ENCODE peak calls at places on chromosome 9, in five cellular contexts. One of them, this sample, is unnamed. For H3K4me1, the result is how much of the 10 kb centered on the place peaks cover.

GRCh38 chr9:17005085-17005484 is 129.8 kb upstream of the CNTLN start:
- DNase-seq in H1: peak
- DNase-seq in neuronal stem cell: no peak
- DNase-seq in mesenchymal stem cell: peak
- DNase-seq in IMR-90: peak
- DNase-seq in this sample: peak

GRCh38 chr9:116855881-116856662 is 169.0 kb downstream of the TRIM32 start:
- DNase-seq in H1: no peak
- DNase-seq in neuronal stem cell: no peak
- DNase-seq in mesenchymal stem cell: no peak
- DNase-seq in IMR-90: no peak
- DNase-seq in this sample: no peak

GRCh38 chr9:131872006-131872405 is 132.1 kb upstream of the RAPGEF1 start:
- DNase-seq in H1: no peak
- DNase-seq in neuronal stem cell: no peak
- DNase-seq in mesenchymal stem cell: no peak
- DNase-seq in IMR-90: no peak
- DNase-seq in this sample: peak

GRCh38 chr9:130303613-130304055 is 38.1 kb downstream of the HMCN2 start:
- DNase-seq in H1: no peak
- DNase-seq in neuronal stem cell: no peak
- DNase-seq in mesenchymal stem cell: no peak
- DNase-seq in IMR-90: no peak
- DNase-seq in this sample: no peak

GRCh38 chr9:109251080-109251775 is 69.6 kb downstream of the EPB41L4B start:
- DNase-seq in H1: no peak
- DNase-seq in neuronal stem cell: no peak
- DNase-seq in mesenchymal stem cell: peak
- DNase-seq in IMR-90: peak
- DNase-seq in this sample: peak

GRCh38 chr9:95999390-95999789 is 123.9 kb downstream of the ERCC6L2 start:
- DNase-seq in H1: no peak
- DNase-seq in neuronal stem cell: no peak
- DNase-seq in mesenchymal stem cell: no peak
- DNase-seq in IMR-90: no peak
- DNase-seq in this sample: no peak

GRCh38 chr9:18437315-18438200 is 36.4 kb upstream of the ADAMTSL1 start:
- DNase-seq in H1: no peak
- DNase-seq in neuronal stem cell: no peak
- DNase-seq in mesenchymal stem cell: peak
- DNase-seq in IMR-90: peak
- DNase-seq in this sample: peak

GRCh38 chr9:16039988-16040761 is 487.3 kb downstream of the CCDC171 start:
- DNase-seq in H1: no peak
- DNase-seq in neuronal stem cell: peak
- DNase-seq in mesenchymal stem cell: peak
- DNase-seq in IMR-90: peak
- DNase-seq in this sample: peak

GRCh38 chr9:110291921-110292575 is 35.7 kb upstream of the TXN start:
- DNase-seq in H1: no peak
- DNase-seq in neuronal stem cell: no peak
- DNase-seq in mesenchymal stem cell: no peak
- DNase-seq in IMR-90: no peak
- DNase-seq in this sample: no peak

GRCh38 chr9:88387733-88388202 is 476 bp upstream of the SPIN1 start:
- DNase-seq in H1: no peak
- DNase-seq in neuronal stem cell: no peak
- DNase-seq in mesenchymal stem cell: peak
- DNase-seq in IMR-90: peak
- DNase-seq in this sample: peak

GRCh38 chr9:10059044-10059443 is 553.8 kb downstream of the PTPRD start:
- DNase-seq in H1: no peak
- DNase-seq in neuronal stem cell: no peak
- DNase-seq in mesenchymal stem cell: peak
- DNase-seq in IMR-90: peak
- DNase-seq in this sample: peak

GRCh38 chr9:91419222-91420191 is 4.1 kb downstream of the NFIL3 start:
- DNase-seq in H1: no peak
- DNase-seq in neuronal stem cell: no peak
- DNase-seq in mesenchymal stem cell: peak
- DNase-seq in IMR-90: peak
- DNase-seq in this sample: peak

GRCh38 chr9:121881920-121882500 is 211.1 kb downstream of the TTLL11 start:
- DNase-seq in H1: no peak
- DNase-seq in neuronal stem cell: no peak
- DNase-seq in mesenchymal stem cell: no peak
- DNase-seq in IMR-90: no peak
- DNase-seq in this sample: no peak

GRCh38 chr9:121884057-121884512 is 209.0 kb downstream of the TTLL11 start:
- DNase-seq in H1: no peak
- DNase-seq in neuronal stem cell: peak
- DNase-seq in mesenchymal stem cell: no peak
- DNase-seq in IMR-90: no peak
- DNase-seq in this sample: peak

GRCh38 chr9:121880343-121880742 is 212.8 kb downstream of the TTLL11 start:
- DNase-seq in H1: no peak
- DNase-seq in neuronal stem cell: no peak
- DNase-seq in mesenchymal stem cell: no peak
- DNase-seq in IMR-90: no peak
- DNase-seq in this sample: no peak

GRCh38 chr9:121885345-121885901 is 207.7 kb downstream of the TTLL11 start:
- DNase-seq in H1: no peak
- DNase-seq in neuronal stem cell: no peak
- DNase-seq in mesenchymal stem cell: peak
- DNase-seq in IMR-90: peak
- DNase-seq in this sample: no peak

DNA sequence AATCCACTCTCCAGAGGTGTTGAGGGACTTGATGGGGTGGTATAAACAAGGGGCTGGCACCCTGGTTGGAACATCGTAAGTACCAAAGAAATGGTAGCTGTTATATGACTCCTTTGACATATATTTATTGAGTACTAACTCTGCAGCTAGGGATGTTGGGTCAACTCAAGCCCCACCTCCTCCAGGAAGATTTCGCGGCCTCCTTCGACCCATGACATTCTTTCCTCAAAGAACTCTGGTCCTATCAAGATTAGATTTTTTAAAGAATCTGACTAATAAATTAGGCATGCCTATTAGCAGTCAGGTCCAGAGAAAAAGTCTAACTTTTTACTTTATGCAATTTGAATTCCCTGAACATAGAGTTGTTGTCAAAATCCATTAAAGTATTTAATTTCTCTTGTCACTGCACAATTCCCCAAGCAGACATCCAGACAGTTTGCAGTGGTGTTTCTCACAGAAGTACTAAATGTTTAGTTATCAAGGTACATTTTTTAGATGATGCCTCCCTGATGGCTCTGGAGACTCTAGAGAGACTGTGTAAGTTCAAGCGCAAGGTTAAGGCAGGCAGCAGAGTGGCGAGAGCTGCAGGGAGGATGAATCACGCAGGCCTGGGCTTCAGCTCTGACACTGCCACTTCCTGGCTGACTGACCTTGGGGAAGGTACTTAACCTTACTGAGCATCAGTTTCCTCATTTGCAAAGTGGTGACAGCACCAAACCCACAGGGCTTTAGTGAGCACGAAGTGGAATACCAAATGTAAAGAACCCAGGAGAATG is 209.6 kb downstream of the TTLL11 start:
- DNase-seq in H1: no peak
- DNase-seq in neuronal stem cell: no peak
- DNase-seq in mesenchymal stem cell: peak
- DNase-seq in IMR-90: peak
- DNase-seq in this sample: peak
- H3K9ac ChIP-seq in H1: no peak
- H3K9ac ChIP-seq in neuronal stem cell: no peak
- H3K9ac ChIP-seq in mesenchymal stem cell: no peak
- H3K9ac ChIP-seq in IMR-90: no peak
- H3K9ac ChIP-seq in this sample: no peak

GRCh38 chr9:121739971-121740370 is 88.5 kb downstream of the DAB2IP start:
- DNase-seq in H1: no peak
- DNase-seq in neuronal stem cell: no peak
- DNase-seq in mesenchymal stem cell: no peak
- DNase-seq in IMR-90: no peak
- DNase-seq in this sample: no peak

GRCh38 chr9:121738969-121739368 is 87.5 kb downstream of the DAB2IP start:
- DNase-seq in H1: no peak
- DNase-seq in neuronal stem cell: no peak
- DNase-seq in mesenchymal stem cell: no peak
- DNase-seq in IMR-90: peak
- DNase-seq in this sample: no peak

GRCh38 chr9:121736964-121737462 is 85.6 kb downstream of the DAB2IP start:
- DNase-seq in H1: no peak
- DNase-seq in neuronal stem cell: no peak
- DNase-seq in mesenchymal stem cell: no peak
- DNase-seq in IMR-90: no peak
- DNase-seq in this sample: peak

GRCh38 chr9:121737481-121737931 is 86.1 kb downstream of the DAB2IP start:
- DNase-seq in H1: no peak
- DNase-seq in neuronal stem cell: no peak
- DNase-seq in mesenchymal stem cell: no peak
- DNase-seq in IMR-90: no peak
- DNase-seq in this sample: no peak

GRCh38 chr9:121738391-121738790 is 87.0 kb downstream of the DAB2IP start:
- DNase-seq in H1: no peak
- DNase-seq in neuronal stem cell: no peak
- DNase-seq in mesenchymal stem cell: no peak
- DNase-seq in IMR-90: no peak
- DNase-seq in this sample: no peak
- H3K4me1 ChIP-seq in H1: under half
- H3K4me1 ChIP-seq in neuronal stem cell: under half
- H3K4me1 ChIP-seq in mesenchymal stem cell: under half
- H3K4me1 ChIP-seq in IMR-90: under half
- H3K4me1 ChIP-seq in this sample: under half

GRCh38 chr9:127734247-127734746 is 797 bp downstream of the TOR2A start:
- DNase-seq in H1: no peak
- DNase-seq in neuronal stem cell: no peak
- DNase-seq in mesenchymal stem cell: no peak
- DNase-seq in IMR-90: no peak
- DNase-seq in this sample: no peak

GRCh38 chr9:127732444-127732843 is 2.6 kb downstream of the TOR2A start:
- DNase-seq in H1: no peak
- DNase-seq in neuronal stem cell: no peak
- DNase-seq in mesenchymal stem cell: no peak
- DNase-seq in IMR-90: no peak
- DNase-seq in this sample: no peak

GRCh38 chr9:127733609-127734008 is 1.5 kb downstream of the TOR2A start:
- DNase-seq in H1: no peak
- DNase-seq in neuronal stem cell: no peak
- DNase-seq in mesenchymal stem cell: no peak
- DNase-seq in IMR-90: no peak
- DNase-seq in this sample: no peak

GRCh38 chr9:127735530-127736176 is 559 bp upstream of the TOR2A start:
- DNase-seq in H1: no peak
- DNase-seq in neuronal stem cell: no peak
- DNase-seq in mesenchymal stem cell: peak
- DNase-seq in IMR-90: no peak
- DNase-seq in this sample: no peak

GRCh38 chr9:127734747-127735529 is at the start of gene TOR2A:
- DNase-seq in H1: peak
- DNase-seq in neuronal stem cell: peak
- DNase-seq in mesenchymal stem cell: peak
- DNase-seq in IMR-90: peak
- DNase-seq in this sample: peak
- H2BK120ac ChIP-seq in H1: no peak
- H2BK120ac ChIP-seq in neuronal stem cell: peak
- H2BK120ac ChIP-seq in mesenchymal stem cell: peak
- H2BK120ac ChIP-seq in IMR-90: peak
- H2BK120ac ChIP-seq in this sample: peak

DNA sequence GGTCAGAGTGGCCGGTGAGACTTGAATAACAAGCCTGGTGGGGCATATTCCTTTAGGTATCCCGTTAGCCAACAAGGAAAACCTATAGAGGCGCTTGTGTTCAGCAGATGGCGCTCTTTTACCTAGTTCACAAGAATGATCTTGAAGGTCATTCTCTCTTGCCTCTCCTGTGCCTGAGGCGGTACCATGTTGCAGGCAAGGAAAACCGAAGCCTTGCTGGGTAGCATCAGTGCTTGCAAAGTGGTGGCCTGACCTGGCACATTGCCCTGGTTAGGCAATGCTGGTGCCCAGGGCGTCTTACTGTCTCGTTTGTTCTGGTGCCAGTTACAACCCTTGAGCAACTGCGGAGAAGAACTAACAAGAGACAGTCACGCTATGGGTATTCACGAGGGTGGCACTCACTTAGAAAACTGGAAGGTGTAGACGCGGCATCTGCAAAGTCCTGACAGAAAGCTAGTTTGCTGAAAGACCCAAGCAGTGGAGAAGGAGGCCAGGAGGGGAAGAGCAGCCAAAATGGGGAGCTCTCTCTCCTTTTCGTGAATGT is 56.7 kb downstream of the AOPEP start:
- DNase-seq in H1: peak
- DNase-seq in neuronal stem cell: peak
- DNase-seq in mesenchymal stem cell: peak
- DNase-seq in IMR-90: peak
- DNase-seq in this sample: peak
- H3K9ac ChIP-seq in H1: no peak
- H3K9ac ChIP-seq in neuronal stem cell: no peak
- H3K9ac ChIP-seq in mesenchymal stem cell: peak
- H3K9ac ChIP-seq in IMR-90: peak
- H3K9ac ChIP-seq in this sample: no peak

DNA sequence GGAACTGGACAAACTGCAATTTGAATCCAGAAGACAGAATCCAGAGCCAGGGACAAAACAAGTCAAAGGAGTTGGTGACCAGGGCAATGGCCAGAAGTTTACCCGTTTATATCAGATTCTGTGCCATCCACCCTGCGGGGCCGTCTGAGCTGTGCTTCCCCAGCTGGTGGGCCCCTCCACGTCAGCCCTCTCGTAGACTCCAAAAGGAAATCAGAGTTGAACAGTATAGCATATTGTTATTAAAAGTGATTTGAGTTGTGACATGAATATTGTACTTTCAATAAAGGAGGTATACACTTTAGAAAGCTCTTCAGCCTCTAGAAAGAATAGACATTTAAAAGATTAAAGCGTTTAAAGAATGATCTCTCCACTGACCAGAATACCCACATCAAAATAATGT is 102.4 kb downstream of the NFIB start:
- DNase-seq in H1: no peak
- DNase-seq in neuronal stem cell: no peak
- DNase-seq in mesenchymal stem cell: no peak
- DNase-seq in IMR-90: no peak
- DNase-seq in this sample: no peak
- H3K4me1 ChIP-seq in H1: under half
- H3K4me1 ChIP-seq in neuronal stem cell: under half
- H3K4me1 ChIP-seq in mesenchymal stem cell: under half
- H3K4me1 ChIP-seq in IMR-90: under half
- H3K4me1 ChIP-seq in this sample: under half

GRCh38 chr9:133862585-133863041 is 124.5 kb upstream of the SARDH start:
- DNase-seq in H1: no peak
- DNase-seq in neuronal stem cell: no peak
- DNase-seq in mesenchymal stem cell: no peak
- DNase-seq in IMR-90: no peak
- DNase-seq in this sample: no peak
- H2BK120ac ChIP-seq in H1: no peak
- H2BK120ac ChIP-seq in neuronal stem cell: no peak
- H2BK120ac ChIP-seq in mesenchymal stem cell: no peak
- H2BK120ac ChIP-seq in IMR-90: no peak
- H2BK120ac ChIP-seq in this sample: no peak